ENCODE peak calls at places on chromosomes 11 and 22, in ten cellular contexts. H, A, B, N, U, V, L, I, D and F are unnamed samples.

GRCh38 chr22:37162221-37163095 is 12.7 kb upstream of the IL2RB start:
- DNase-seq in H (no peak), A (no peak), B (no peak), N (no peak), U (no peak), V (no peak), L (peak), I (no peak), D (no peak), F (no peak)

GRCh38 chr22:38775656-38776055 is 18.3 kb downstream of the DNAL4 start:
- DNase-seq in H (no peak), A (no peak), B (no peak), N (no peak), U (no peak), V (no peak), L (no peak), I (no peak), D (no peak), F (no peak)

GRCh38 chr22:25781801-25782200 is 39.8 kb downstream of the MYO18B start:
- DNase-seq in H (no peak), A (no peak), B (no peak), N (no peak), U (no peak), V (peak), L (no peak), I (no peak), D (no peak), F (no peak)

GRCh38 chr22:45553333-45554039 is 50.8 kb downstream of the FBLN1 start:
- DNase-seq in H (peak), A (peak), B (peak), N (peak), U (peak), V (peak), L (peak), I (peak), D (peak), F (peak)

GRCh38 chr11:60389279-60389910 is 6.9 kb upstream of the MS4A14 start:
- DNase-seq in H (no peak), A (no peak), B (no peak), N (peak), U (no peak), V (no peak), L (no peak), I (no peak), D (no peak), F (no peak)

GRCh38 chr22:38464992-38465672 is 2.8 kb upstream of the KDELR3 start:
- DNase-seq in H (no peak), A (no peak), B (no peak), N (peak), U (peak), V (no peak), L (no peak), I (no peak), D (no peak), F (no peak)

GRCh38 chr22:45131749-45132148 is 32.0 kb upstream of the NUP50 start:
- DNase-seq in H (no peak), A (no peak), B (no peak), N (peak), U (peak), V (no peak), L (no peak), I (no peak), D (peak), F (peak)

GRCh38 chr11:128559496-128560103 is 27.8 kb downstream of the ETS1 start:
- DNase-seq in H (no peak), A (no peak), B (no peak), N (no peak), U (no peak), V (no peak), L (no peak), I (peak), D (no peak), F (no peak)

GRCh38 chr11:848380-848931 is 5.8 kb downstream of the TSPAN4 start:
- DNase-seq in H (peak), A (no peak), B (no peak), N (no peak), U (no peak), V (peak), L (peak), I (no peak), D (no peak), F (no peak)

GRCh38 chr11:119094816-119095065 is 6.9 kb downstream of the DPAGT1 start:
- DNase-seq in H (peak), A (peak), B (peak), N (peak), U (peak), V (peak), L (peak), I (peak), D (peak), F (peak)

GRCh38 chr11:120172054-120172881 is 34.4 kb upstream of the TRIM29 start:
- DNase-seq in H (peak), A (peak), B (peak), N (peak), U (peak), V (peak), L (peak), I (peak), D (peak), F (peak)

GRCh38 chr22:16957781-16958180 is 50.2 kb downstream of the GAB4 start:
- DNase-seq in H (no peak), A (no peak), B (no peak), N (no peak), U (no peak), V (no peak), L (no peak), I (no peak), D (no peak), F (no peak)

GRCh38 chr11:94400839-94401772 is at the start of gene GPR83:
- DNase-seq in H (no peak), A (no peak), B (no peak), N (no peak), U (no peak), V (peak), L (no peak), I (no peak), D (no peak), F (no peak)

GRCh38 chr11:17353228-17354021 is 1.8 kb downstream of the NCR3LG1 start:
- DNase-seq in H (peak), A (no peak), B (peak), N (peak), U (peak), V (peak), L (peak), I (peak), D (peak), F (peak)

GRCh38 chr22:33167998-33168397 is 109.8 kb upstream of the SYN3 start:
- DNase-seq in H (no peak), A (no peak), B (no peak), N (no peak), U (no peak), V (no peak), L (no peak), I (no peak), D (no peak), F (no peak)

GRCh38 chr11:132114185-132114584 is 743.8 kb downstream of the NTM start:
- DNase-seq in H (no peak), A (no peak), B (peak), N (no peak), U (no peak), V (no peak), L (peak), I (peak), D (peak), F (no peak)

GRCh38 chr22:25930710-25931353 is 188.8 kb downstream of the MYO18B start:
- DNase-seq in H (no peak), A (no peak), B (no peak), N (no peak), U (no peak), V (no peak), L (no peak), I (no peak), D (no peak), F (peak)

GRCh38 chr11:106156290-106156937 is 79.0 kb downstream of the AASDHPPT start:
- DNase-seq in H (peak), A (no peak), B (peak), N (no peak), U (no peak), V (peak), L (peak), I (peak), D (no peak), F (no peak)

GRCh38 chr11:45110562-45110961 is 35.9 kb upstream of the PRDM11 start:
- DNase-seq in H (peak), A (no peak), B (peak), N (no peak), U (no peak), V (peak), L (peak), I (peak), D (no peak), F (no peak)

GRCh38 chr11:19659529-19659928 is 53.1 kb upstream of the NAV2 start:
- DNase-seq in H (no peak), A (no peak), B (no peak), N (no peak), U (no peak), V (no peak), L (no peak), I (no peak), D (no peak), F (no peak)

GRCh38 chr11:18132341-18132740 is at the start of gene MRGPRX3:
- DNase-seq in H (no peak), A (no peak), B (no peak), N (no peak), U (no peak), V (no peak), L (peak), I (peak), D (no peak), F (no peak)

GRCh38 chr11:67541198-67541597 is 18.0 kb upstream of the CABP2 start:
- DNase-seq in H (no peak), A (no peak), B (no peak), N (no peak), U (no peak), V (no peak), L (no peak), I (no peak), D (no peak), F (no peak)

GRCh38 chr22:24141586-24141985 is 39.7 kb upstream of the SUSD2 start:
- DNase-seq in H (no peak), A (no peak), B (peak), N (no peak), U (no peak), V (no peak), L (peak), I (peak), D (no peak), F (no peak)

GRCh38 chr11:84501750-84502149 is 1125.4 kb downstream of the DLG2 start:
- DNase-seq in H (no peak), A (no peak), B (no peak), N (no peak), U (no peak), V (no peak), L (no peak), I (no peak), D (no peak), F (no peak)

GRCh38 chr11:60168306-60168705 is 14.6 kb downstream of the MS4A6A start:
- DNase-seq in H (no peak), A (no peak), B (no peak), N (no peak), U (no peak), V (no peak), L (no peak), I (no peak), D (no peak), F (no peak)

GRCh38 chr11:19777032-19777341 is 64.3 kb downstream of the NAV2 start:
- DNase-seq in H (no peak), A (no peak), B (no peak), N (peak), U (no peak), V (peak), L (no peak), I (no peak), D (no peak), F (no peak)

GRCh38 chr11:56700242-56700918 is 1.5 kb downstream of the OR9G1 start:
- DNase-seq in H (no peak), A (no peak), B (no peak), N (no peak), U (no peak), V (no peak), L (no peak), I (no peak), D (no peak), F (no peak)

DNA sequence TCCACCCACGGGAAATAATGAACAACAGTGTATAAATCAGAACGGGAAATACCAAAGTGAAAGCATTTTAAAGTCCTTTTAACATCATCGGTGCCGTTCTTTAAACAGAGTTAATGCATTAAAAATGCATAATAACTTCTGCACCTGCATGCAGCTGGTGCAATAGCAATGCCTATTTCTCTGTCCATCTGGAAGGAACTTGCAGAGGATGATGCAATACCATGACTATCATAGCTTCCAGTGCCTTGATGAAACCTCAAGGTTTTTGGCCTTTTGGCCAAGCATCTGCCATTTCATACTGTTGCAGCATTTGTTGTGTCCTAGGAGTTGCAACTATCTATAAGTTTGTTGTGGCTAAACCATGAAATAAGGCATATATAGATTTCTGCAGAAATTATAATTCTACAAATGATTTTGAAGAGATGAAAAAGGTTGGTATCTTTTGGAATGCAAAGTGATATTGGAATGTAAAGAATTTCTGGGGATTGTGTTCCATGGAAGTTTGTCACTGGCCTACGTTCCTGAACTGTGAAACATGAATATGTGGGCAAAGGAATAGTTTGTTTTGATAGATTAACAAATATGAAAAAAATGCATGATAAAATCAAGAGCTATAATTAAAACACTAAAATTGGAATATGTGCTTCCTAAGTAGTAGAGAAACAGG is 9.8 kb upstream of the EIF3F start:
- DNase-seq in H (no peak), A (no peak), B (peak), N (no peak), U (no peak), V (no peak), L (peak), I (peak), D (no peak), F (no peak)
- H3K4me3 ChIP-seq in H (no peak), A (no peak), B (no peak), N (no peak), U (no peak), V (no peak), L (peak), I (no peak), D (no peak), F (no peak)

DNA sequence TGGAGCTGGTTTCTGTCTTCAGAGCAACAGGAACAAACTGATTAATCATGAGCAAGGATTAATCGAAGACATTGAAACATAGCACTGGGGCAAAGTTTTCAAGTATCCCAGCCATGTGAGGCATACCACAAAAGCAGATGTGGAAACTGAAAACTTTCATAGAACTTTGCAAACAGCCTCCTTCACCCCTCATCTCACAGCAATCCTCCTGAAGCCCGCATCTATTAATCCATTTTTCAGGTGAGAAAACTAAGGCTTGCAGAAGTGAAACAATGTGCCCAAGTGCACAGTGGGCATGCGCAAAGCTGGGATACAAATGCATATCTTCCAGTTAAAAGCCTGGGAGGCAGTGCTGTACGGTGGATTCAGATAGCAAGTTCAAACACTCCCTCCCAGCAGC is 58.6 kb upstream of the HMGXB4 start:
- DNase-seq in H (no peak), A (no peak), B (no peak), N (no peak), U (no peak), V (no peak), L (no peak), I (no peak), D (no peak), F (no peak)
- H3K4me3 ChIP-seq in H (no peak), A (no peak), B (no peak), N (no peak), U (no peak), V (no peak), L (no peak), I (no peak), D (no peak), F (no peak)

DNA sequence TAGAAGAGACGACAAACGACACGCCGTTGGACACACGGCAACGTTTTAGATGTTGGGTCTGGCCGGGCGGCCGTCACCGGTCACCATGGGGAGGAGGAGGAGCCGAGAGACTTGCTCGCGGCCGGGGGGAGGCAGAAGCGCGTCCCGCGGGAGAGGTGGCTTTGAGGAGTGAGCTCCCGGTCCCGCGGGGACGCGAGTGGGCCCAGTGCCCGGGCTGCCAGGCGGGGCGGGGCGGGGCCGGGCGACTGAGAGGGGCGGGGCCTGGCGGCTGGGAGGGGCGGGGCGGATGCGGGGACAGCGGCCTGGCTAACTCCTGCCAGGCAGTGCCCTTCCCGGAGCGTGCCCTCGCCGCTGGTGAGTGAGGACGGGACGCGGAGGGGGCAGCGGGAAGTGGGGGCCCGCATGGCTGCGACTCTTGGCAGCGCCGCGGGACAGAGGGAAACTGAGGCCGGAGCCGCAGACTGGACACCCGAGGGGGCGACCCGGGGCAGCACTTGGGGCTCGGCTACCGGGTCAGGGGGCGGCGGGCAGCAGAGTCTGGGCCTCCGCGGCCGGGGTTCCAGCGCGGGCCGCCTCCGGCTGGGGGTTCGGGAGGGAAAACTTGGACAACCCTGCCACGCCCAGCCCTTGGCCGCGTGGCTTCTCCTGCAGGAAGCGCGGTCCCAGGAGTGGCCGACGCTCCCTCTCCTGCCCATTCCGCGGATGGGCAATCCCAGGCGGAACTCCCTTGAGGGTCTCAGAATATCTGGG is at the start of gene TSPO:
- DNase-seq in H (peak), A (peak), B (peak), N (peak), U (peak), V (peak), L (no peak), I (peak), D (peak), F (peak)
- H3K4me3 ChIP-seq in H (peak), A (peak), B (peak), N (peak), U (peak), V (peak), L (peak), I (peak), D (peak), F (peak)

GRCh38 chr11:87753143-87753542 is 422.1 kb downstream of the RAB38 start:
- DNase-seq in H (no peak), A (no peak), B (no peak), N (no peak), U (no peak), V (no peak), L (no peak), I (no peak), D (no peak), F (no peak)
- H3K4me3 ChIP-seq in H (no peak), A (no peak), B (no peak), N (no peak), U (no peak), V (no peak), L (no peak), I (no peak), D (no peak), F (no peak)

DNA sequence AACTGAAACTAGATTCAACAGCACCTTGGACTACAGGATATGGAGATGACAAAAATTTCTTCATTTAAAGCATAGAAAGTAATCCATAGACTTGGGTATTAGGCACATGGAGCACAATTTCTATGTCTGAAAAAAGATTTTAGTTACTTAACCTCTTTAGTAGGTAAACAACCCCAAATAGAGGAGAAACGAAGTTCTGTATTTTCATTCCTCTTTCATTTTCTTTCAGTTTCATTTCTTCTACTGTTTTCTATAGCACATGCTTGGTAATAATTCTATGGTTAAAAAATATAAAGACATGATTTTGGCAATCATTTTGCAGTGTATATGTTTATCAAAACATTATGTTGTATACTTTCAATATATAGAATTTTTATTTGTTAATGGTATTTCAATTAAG is 99.5 kb downstream of the CASP12 start:
- DNase-seq in H (no peak), A (no peak), B (no peak), N (no peak), U (no peak), V (no peak), L (no peak), I (no peak), D (no peak), F (no peak)
- H3K4me3 ChIP-seq in H (no peak), A (no peak), B (no peak), N (no peak), U (peak), V (no peak), L (no peak), I (no peak), D (no peak), F (no peak)

GRCh38 chr11:124841765-124842700 is 23.2 kb upstream of the ROBO3 start:
- DNase-seq in H (no peak), A (no peak), B (no peak), N (no peak), U (no peak), V (no peak), L (no peak), I (no peak), D (no peak), F (no peak)

GRCh38 chr11:124841186-124841585 is 24.0 kb upstream of the ROBO3 start:
- DNase-seq in H (no peak), A (no peak), B (no peak), N (no peak), U (no peak), V (no peak), L (no peak), I (no peak), D (no peak), F (no peak)

GRCh38 chr11:124839972-124840621 is 25.1 kb upstream of the ROBO3 start:
- DNase-seq in H (no peak), A (no peak), B (no peak), N (no peak), U (no peak), V (no peak), L (no peak), I (no peak), D (no peak), F (no peak)

GRCh38 chr11:124839051-124839971 is 25.9 kb upstream of the ROBO3 start:
- DNase-seq in H (no peak), A (no peak), B (no peak), N (no peak), U (no peak), V (peak), L (no peak), I (no peak), D (no peak), F (no peak)

GRCh38 chr11:124840666-124841065 is 24.6 kb upstream of the ROBO3 start:
- DNase-seq in H (no peak), A (no peak), B (no peak), N (no peak), U (no peak), V (no peak), L (no peak), I (no peak), D (no peak), F (no peak)
- H3K4me3 ChIP-seq in H (no peak), A (no peak), B (no peak), N (no peak), U (no peak), V (no peak), L (no peak), I (no peak), D (no peak), F (no peak)

GRCh38 chr11:6617315-6617781 is 1.9 kb downstream of the TPP1 start:
- DNase-seq in H (no peak), A (no peak), B (no peak), N (no peak), U (no peak), V (no peak), L (peak), I (peak), D (no peak), F (no peak)
- H3K4me3 ChIP-seq in H (no peak), A (no peak), B (peak), N (no peak), U (peak), V (no peak), L (peak), I (peak), D (no peak), F (no peak)